ENCODE peak calls at places on chromosomes 11 and 22, in five cellular contexts. Y is IMR-90, T is A549, F is SK-N-SH, K is K562. D is an unnamed sample.

GRCh38 chr22:30705710-30706651 is 11.3 kb downstream of the OSBP2 start:
- DNase-seq in Y (peak; percentile 80), T (no peak), F (no peak), K (no peak), D (peak; percentile 72)

GRCh38 chr11:26522912-26523610 is 49.0 kb downstream of the MUC15 start:
- DNase-seq in Y (peak; percentile 6), T (peak; percentile 64), F (no peak), K (no peak), D (no peak)

GRCh38 chr22:22245256-22245909 is 797 bp downstream of the VPREB1 start:
- DNase-seq in Y (no peak), T (no peak), F (no peak), K (no peak), D (no peak)

GRCh38 chr11:36469063-36469462 is 41.0 kb downstream of the TRAF6 start:
- DNase-seq in Y (no peak), T (peak; percentile 16), F (no peak), K (peak; percentile 20), D (no peak)

GRCh38 chr11:46026616-46027293 is 94.5 kb downstream of the PHF21A start:
- DNase-seq in Y (peak; percentile 73), T (no peak), F (no peak), K (no peak), D (no peak)

GRCh38 chr22:50536231-50536630 is 6.4 kb upstream of the TYMP start:
- DNase-seq in Y (no peak), T (no peak), F (no peak), K (no peak), D (no peak)

GRCh38 chr11:11432621-11433319 is 79.7 kb upstream of the CSNK2A3 start:
- DNase-seq in Y (no peak), T (no peak), F (no peak), K (no peak), D (no peak)

GRCh38 chr11:15200696-15201095 is 86.0 kb downstream of the INSC start:
- DNase-seq in Y (no peak), T (no peak), F (no peak), K (no peak), D (no peak)

GRCh38 chr11:91265946-91266345 is 958.7 kb upstream of the FAT3 start:
- DNase-seq in Y (no peak), T (no peak), F (no peak), K (no peak), D (no peak)

GRCh38 chr11:19980957-19981669 is 179.2 kb downstream of the DBX1 start:
- DNase-seq in Y (peak; percentile 74), T (peak; percentile 27), F (peak; percentile 21), K (peak; percentile 29), D (no peak)

GRCh38 chr11:78427615-78428272 is 10.1 kb upstream of the GAB2 start:
- DNase-seq in Y (no peak), T (no peak), F (no peak), K (no peak), D (no peak)

GRCh38 chr11:971731-972365 is 46.2 kb downstream of the AP2A2 start:
- DNase-seq in Y (no peak), T (no peak), F (no peak), K (no peak), D (no peak)

GRCh38 chr11:971092-971690 is 45.5 kb downstream of the AP2A2 start:
- DNase-seq in Y (no peak), T (no peak), F (no peak), K (no peak), D (no peak)

GRCh38 chr11:968822-969221 is 43.2 kb downstream of the AP2A2 start:
- DNase-seq in Y (no peak), T (no peak), F (no peak), K (no peak), D (no peak)

GRCh38 chr11:969651-970205 is 44.1 kb downstream of the AP2A2 start:
- DNase-seq in Y (no peak), T (no peak), F (no peak), K (no peak), D (no peak)

GRCh38 chr11:970319-970871 is 44.7 kb downstream of the AP2A2 start:
- DNase-seq in Y (no peak), T (no peak), F (no peak), K (no peak), D (no peak)
- TF ChIP-seq RCOR1 in Y (no peak), T (no peak), F (no peak), K (no peak), D (no peak)

GRCh38 chr11:50077526-50077925 is 44.9 kb downstream of the OR4C45 start:
- DNase-seq in Y (no peak), T (no peak), F (no peak), K (no peak), D (no peak)
- TF ChIP-seq RCOR1 in Y (no peak), T (no peak), F (no peak), K (no peak), D (no peak)

GRCh38 chr11:92838655-92839334 is 130.7 kb upstream of the MTNR1B start:
- DNase-seq in Y (peak; percentile 16), T (no peak), F (no peak), K (no peak), D (no peak)

GRCh38 chr11:92834296-92835020 is 135.0 kb upstream of the MTNR1B start:
- DNase-seq in Y (no peak), T (no peak), F (no peak), K (no peak), D (no peak)

GRCh38 chr11:92839450-92839849 is 130.0 kb upstream of the MTNR1B start:
- DNase-seq in Y (no peak), T (no peak), F (no peak), K (no peak), D (no peak)

GRCh38 chr11:92841719-92842118 is 127.7 kb upstream of the MTNR1B start:
- DNase-seq in Y (peak; percentile 6), T (no peak), F (no peak), K (no peak), D (no peak)

DNA sequence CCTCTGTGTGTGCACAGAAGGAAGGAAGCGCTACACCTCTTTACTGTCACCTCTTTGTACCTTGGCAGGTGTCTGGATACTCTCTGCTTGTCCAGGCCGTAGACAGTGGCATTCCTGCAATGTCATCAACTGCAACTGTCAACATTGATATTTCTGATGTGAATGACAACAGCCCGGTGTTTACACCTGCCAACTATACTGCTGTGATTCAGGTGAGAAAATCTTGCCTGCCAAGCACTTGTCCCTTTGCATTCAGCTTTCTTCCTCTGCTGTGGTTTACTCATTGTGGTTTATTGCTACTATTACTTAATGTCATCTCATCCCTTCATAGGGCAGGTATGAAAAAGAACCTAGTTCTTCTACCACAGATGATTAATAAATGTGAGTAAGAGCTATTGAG is 131.9 kb upstream of the MTNR1B start:
- DNase-seq in Y (no peak), T (no peak), F (no peak), K (no peak), D (no peak)
- TF ChIP-seq RCOR1 in Y (no peak), T (no peak), F (no peak), K (no peak), D (no peak)

GRCh38 chr11:95241673-95242072 is 10.7 kb upstream of the SESN3 start:
- DNase-seq in Y (no peak), T (no peak), F (no peak), K (no peak), D (no peak)
- TF ChIP-seq RCOR1 in Y (no peak), T (no peak), F (no peak), K (no peak), D (no peak)

GRCh38 chr11:120973501-120973900 is 50.4 kb upstream of the TBCEL start:
- DNase-seq in Y (no peak), T (no peak), F (no peak), K (no peak), D (no peak)

GRCh38 chr11:120974466-120974865 is 49.4 kb upstream of the TBCEL start:
- DNase-seq in Y (no peak), T (no peak), F (no peak), K (no peak), D (no peak)

GRCh38 chr11:120972621-120973020 is 51.3 kb upstream of the TBCEL start:
- DNase-seq in Y (no peak), T (no peak), F (no peak), K (no peak), D (no peak)

GRCh38 chr11:120977470-120977869 is 46.4 kb upstream of the TBCEL start:
- DNase-seq in Y (peak; percentile 10), T (no peak), F (no peak), K (no peak), D (no peak)

GRCh38 chr11:120974980-120975379 is 48.9 kb upstream of the TBCEL start:
- DNase-seq in Y (no peak), T (no peak), F (no peak), K (no peak), D (no peak)
- TF ChIP-seq RCOR1 in Y (no peak), T (no peak), F (no peak), K (no peak), D (no peak)